ENCODE peak calls at places on chromosome 20, in five cellular contexts. One of them, this sample, is unnamed.
A peak's percentile ranks its signal among the peaks of the same experiment; 100 is the strongest.

GRCh38 chr20:45450097-45450818 is 19.3 kb upstream of the WFDC2 start:
- DNase-seq in hepatocyte: peak; percentile 76
- DNase-seq in fibroblast of pulmonary artery: peak; percentile 71
- DNase-seq in left ventricle myocardium inferior: no peak
- DNase-seq in heart right ventricle: no peak
- DNase-seq in this sample: no peak

GRCh38 chr20:1177680-1178079 is 7.1 kb downstream of the TMEM74B start:
- DNase-seq in hepatocyte: no peak
- DNase-seq in fibroblast of pulmonary artery: peak; percentile 18
- DNase-seq in left ventricle myocardium inferior: no peak
- DNase-seq in heart right ventricle: no peak
- DNase-seq in this sample: no peak

GRCh38 chr20:47543006-47543431 is 41.3 kb downstream of the NCOA3 start:
- DNase-seq in hepatocyte: no peak
- DNase-seq in fibroblast of pulmonary artery: no peak
- DNase-seq in left ventricle myocardium inferior: no peak
- DNase-seq in heart right ventricle: no peak
- DNase-seq in this sample: no peak

GRCh38 chr20:9422335-9422734 is 92.1 kb upstream of the LAMP5 start:
- DNase-seq in hepatocyte: no peak
- DNase-seq in fibroblast of pulmonary artery: no peak
- DNase-seq in left ventricle myocardium inferior: no peak
- DNase-seq in heart right ventricle: no peak
- DNase-seq in this sample: no peak

GRCh38 chr20:34532320-34532719 is 16.1 kb downstream of the DYNLRB1 start:
- DNase-seq in hepatocyte: no peak
- DNase-seq in fibroblast of pulmonary artery: no peak
- DNase-seq in left ventricle myocardium inferior: no peak
- DNase-seq in heart right ventricle: no peak
- DNase-seq in this sample: no peak

GRCh38 chr20:18496740-18497592 is at the start of gene RBBP9:
- DNase-seq in hepatocyte: peak; percentile 90
- DNase-seq in fibroblast of pulmonary artery: peak; percentile 84
- DNase-seq in left ventricle myocardium inferior: peak; percentile 89
- DNase-seq in heart right ventricle: peak; percentile 90
- DNase-seq in this sample: peak; percentile 96

GRCh38 chr20:12090920-12091319 is 173.2 kb downstream of the BTBD3 start:
- DNase-seq in hepatocyte: no peak
- DNase-seq in fibroblast of pulmonary artery: peak; percentile 17
- DNase-seq in left ventricle myocardium inferior: no peak
- DNase-seq in heart right ventricle: no peak
- DNase-seq in this sample: no peak

GRCh38 chr20:53608456-53609413 is 15.1 kb upstream of the ZNF217 start:
- DNase-seq in hepatocyte: peak; percentile 20
- DNase-seq in fibroblast of pulmonary artery: no peak
- DNase-seq in left ventricle myocardium inferior: peak; percentile 26
- DNase-seq in heart right ventricle: peak; percentile 41
- DNase-seq in this sample: peak; percentile 65

GRCh38 chr20:61719691-61720347 is 345.9 kb downstream of the TAF4 start:
- DNase-seq in hepatocyte: no peak
- DNase-seq in fibroblast of pulmonary artery: no peak
- DNase-seq in left ventricle myocardium inferior: no peak
- DNase-seq in heart right ventricle: no peak
- DNase-seq in this sample: no peak

GRCh38 chr20:33250666-33251065 is 14.9 kb downstream of the BPIFA1 start:
- DNase-seq in hepatocyte: no peak
- DNase-seq in fibroblast of pulmonary artery: no peak
- DNase-seq in left ventricle myocardium inferior: no peak
- DNase-seq in heart right ventricle: no peak
- DNase-seq in this sample: no peak

GRCh38 chr20:41110930-41111577 is 26.3 kb upstream of the PLCG1 start:
- DNase-seq in hepatocyte: peak; percentile 71
- DNase-seq in fibroblast of pulmonary artery: no peak
- DNase-seq in left ventricle myocardium inferior: no peak
- DNase-seq in heart right ventricle: no peak
- DNase-seq in this sample: no peak

GRCh38 chr20:48190757-48191156 is 405.5 kb upstream of the SULF2 start:
- DNase-seq in hepatocyte: no peak
- DNase-seq in fibroblast of pulmonary artery: no peak
- DNase-seq in left ventricle myocardium inferior: no peak
- DNase-seq in heart right ventricle: no peak
- DNase-seq in this sample: peak; percentile 4

GRCh38 chr20:10040070-10040970 is 5.5 kb downstream of the ANKEF1 start:
- DNase-seq in hepatocyte: no peak
- DNase-seq in fibroblast of pulmonary artery: peak; percentile 47
- DNase-seq in left ventricle myocardium inferior: no peak
- DNase-seq in heart right ventricle: no peak
- DNase-seq in this sample: no peak

DNA sequence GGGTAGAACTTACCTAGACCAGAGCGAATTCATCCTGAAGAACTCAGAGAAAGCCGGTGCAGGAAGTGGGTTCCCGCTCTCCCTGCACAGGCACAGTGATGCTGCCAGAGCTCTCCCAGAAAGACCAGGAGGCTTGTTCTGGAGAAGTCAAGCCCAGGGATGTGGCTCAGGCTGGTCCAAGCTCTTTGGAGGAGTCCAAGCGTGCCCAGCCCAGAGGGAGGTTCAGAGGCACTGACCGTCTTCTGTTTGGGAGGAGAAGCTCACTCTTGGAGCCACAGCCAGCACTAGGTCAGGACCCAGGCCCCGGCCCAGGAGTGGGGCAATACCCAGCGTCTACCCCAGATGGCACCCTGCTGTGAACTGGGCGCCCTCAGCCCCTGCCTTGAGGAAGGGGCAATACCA is 1.5 kb upstream of the PMEPA1 start:
- DNase-seq in hepatocyte: no peak
- DNase-seq in fibroblast of pulmonary artery: no peak
- DNase-seq in left ventricle myocardium inferior: no peak
- DNase-seq in heart right ventricle: no peak
- DNase-seq in this sample: no peak
- H3K4me3 ChIP-seq in hepatocyte: peak overlapping the region; percentile 59
- H3K4me3 ChIP-seq in fibroblast of pulmonary artery: no peak overlapping the region
- H3K4me3 ChIP-seq in left ventricle myocardium inferior: peak overlapping the region; percentile 86
- H3K4me3 ChIP-seq in heart right ventricle: peak overlapping the region; percentile 61
- H3K4me3 ChIP-seq in this sample: no peak overlapping the region

GRCh38 chr20:50270034-50270395 is 79.4 kb downstream of the CEBPB start:
- DNase-seq in hepatocyte: no peak
- DNase-seq in fibroblast of pulmonary artery: no peak
- DNase-seq in left ventricle myocardium inferior: no peak
- DNase-seq in heart right ventricle: no peak
- DNase-seq in this sample: peak; percentile 42

GRCh38 chr20:50271674-50272412 is 81.2 kb downstream of the CEBPB start:
- DNase-seq in hepatocyte: no peak
- DNase-seq in fibroblast of pulmonary artery: no peak
- DNase-seq in left ventricle myocardium inferior: peak; percentile 56
- DNase-seq in heart right ventricle: no peak
- DNase-seq in this sample: peak; percentile 88

GRCh38 chr20:50270569-50270968 is 79.9 kb downstream of the CEBPB start:
- DNase-seq in hepatocyte: no peak
- DNase-seq in fibroblast of pulmonary artery: no peak
- DNase-seq in left ventricle myocardium inferior: peak; percentile 48
- DNase-seq in heart right ventricle: peak; percentile 55
- DNase-seq in this sample: no peak

GRCh38 chr20:50272413-50273120 is 81.9 kb downstream of the CEBPB start:
- DNase-seq in hepatocyte: no peak
- DNase-seq in fibroblast of pulmonary artery: no peak
- DNase-seq in left ventricle myocardium inferior: no peak
- DNase-seq in heart right ventricle: no peak
- DNase-seq in this sample: no peak

GRCh38 chr20:50271201-50271600 is 80.6 kb downstream of the CEBPB start:
- DNase-seq in hepatocyte: no peak
- DNase-seq in fibroblast of pulmonary artery: no peak
- DNase-seq in left ventricle myocardium inferior: no peak
- DNase-seq in heart right ventricle: no peak
- DNase-seq in this sample: no peak
- H3K4me3 ChIP-seq in hepatocyte: no peak overlapping the region
- H3K4me3 ChIP-seq in fibroblast of pulmonary artery: no peak overlapping the region
- H3K4me3 ChIP-seq in left ventricle myocardium inferior: no peak overlapping the region
- H3K4me3 ChIP-seq in heart right ventricle: no peak overlapping the region
- H3K4me3 ChIP-seq in this sample: no peak overlapping the region

GRCh38 chr20:2798814-2799213 is 1.6 kb downstream of the CPXM1 start:
- DNase-seq in hepatocyte: no peak
- DNase-seq in fibroblast of pulmonary artery: no peak
- DNase-seq in left ventricle myocardium inferior: no peak
- DNase-seq in heart right ventricle: no peak
- DNase-seq in this sample: no peak
- H3K4me3 ChIP-seq in hepatocyte: no peak overlapping the region
- H3K4me3 ChIP-seq in fibroblast of pulmonary artery: no peak overlapping the region
- H3K4me3 ChIP-seq in left ventricle myocardium inferior: no peak overlapping the region
- H3K4me3 ChIP-seq in heart right ventricle: no peak overlapping the region
- H3K4me3 ChIP-seq in this sample: no peak overlapping the region

DNA sequence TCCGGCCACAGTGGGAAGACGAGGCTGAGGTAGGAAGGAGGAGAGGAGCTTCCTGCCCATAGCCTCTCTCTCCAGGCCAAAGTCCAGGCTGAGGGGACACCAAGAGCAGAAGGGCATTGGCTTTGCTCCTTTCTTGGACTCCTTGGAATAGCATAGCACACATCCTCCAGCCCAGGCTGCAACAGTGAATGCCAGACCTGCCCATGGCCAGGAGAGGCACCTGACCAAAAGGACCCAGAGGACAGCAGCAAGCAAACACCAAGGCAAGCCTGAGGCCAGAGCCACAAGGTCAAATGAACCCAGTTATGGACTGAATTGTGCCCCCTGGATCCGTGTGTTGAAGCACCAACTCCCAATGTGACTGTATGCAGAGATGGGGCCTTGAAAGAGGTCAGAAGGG is 126.7 kb upstream of the NXT1 start:
- DNase-seq in hepatocyte: no peak
- DNase-seq in fibroblast of pulmonary artery: no peak
- DNase-seq in left ventricle myocardium inferior: no peak
- DNase-seq in heart right ventricle: no peak
- DNase-seq in this sample: no peak
- H3K4me3 ChIP-seq in hepatocyte: no peak overlapping the region
- H3K4me3 ChIP-seq in fibroblast of pulmonary artery: no peak overlapping the region
- H3K4me3 ChIP-seq in left ventricle myocardium inferior: no peak overlapping the region
- H3K4me3 ChIP-seq in heart right ventricle: no peak overlapping the region
- H3K4me3 ChIP-seq in this sample: no peak overlapping the region